ENCODE peak calls at places on chromosomes 3 and 15, in nine cellular contexts. K is endothelial cell of umbilical vein; M is CD4-positive, alpha-beta T cell; E is breast epithelium; U is fibroblast of lung; C is upper lobe of right lung; B is hepatocyte; O is Peyer's patch; D is GM23248. Q is an unnamed sample.

GRCh38 chr3:12797124-12797891 is 828 bp downstream of the CAND2 start:
- DNase-seq in K (no peak), M (no peak), E (no peak), U (no peak), C (no peak), B (no peak), O (no peak), D (no peak), Q (no peak)

GRCh38 chr15:85752591-85752990 is 42.1 kb downstream of the KLHL25 start:
- DNase-seq in K (no peak), M (no peak), E (peak), U (no peak), C (peak), B (no peak), O (no peak), D (no peak), Q (peak)

GRCh38 chr3:165185707-165186327 is 10.4 kb downstream of the SLITRK3 start:
- DNase-seq in K (peak), M (no peak), E (no peak), U (peak), C (no peak), B (peak), O (peak), D (peak), Q (peak)

GRCh38 chr15:36612063-36612788 is 32.8 kb downstream of the CDIN1 start:
- DNase-seq in K (peak), M (no peak), E (no peak), U (peak), C (no peak), B (peak), O (no peak), D (peak), Q (no peak)

GRCh38 chr3:120448707-120449650 is 1.8 kb downstream of the FSTL1 start:
- DNase-seq in K (peak), M (no peak), E (no peak), U (peak), C (no peak), B (peak), O (no peak), D (peak), Q (no peak)

GRCh38 chr3:129230311-129231019 is 18.9 kb upstream of the COPG1 start:
- DNase-seq in K (peak), M (no peak), E (no peak), U (peak), C (no peak), B (no peak), O (no peak), D (peak), Q (no peak)

GRCh38 chr3:45064512-45065372 is 38.6 kb downstream of the CLEC3B start:
- DNase-seq in K (peak), M (no peak), E (no peak), U (peak), C (no peak), B (no peak), O (no peak), D (peak), Q (no peak)

GRCh38 chr3:174253940-174254339 is 605.2 kb upstream of the NAALADL2 start:
- DNase-seq in K (no peak), M (no peak), E (no peak), U (no peak), C (no peak), B (no peak), O (no peak), D (no peak), Q (no peak)

GRCh38 chr3:10688126-10688525 is 127.9 kb upstream of the SLC6A11 start:
- DNase-seq in K (no peak), M (no peak), E (no peak), U (no peak), C (no peak), B (no peak), O (no peak), D (no peak), Q (no peak)

GRCh38 chr15:89400997-89401590 is 66.5 kb upstream of the POLG start:
- DNase-seq in K (no peak), M (no peak), E (no peak), U (no peak), C (no peak), B (no peak), O (no peak), D (no peak), Q (no peak)

GRCh38 chr3:124483915-124484470 is 246.3 kb upstream of the UMPS start:
- DNase-seq in K (no peak), M (no peak), E (no peak), U (no peak), C (no peak), B (no peak), O (no peak), D (peak), Q (no peak)

GRCh38 chr3:158920375-158920774 is 118.5 kb downstream of the MFSD1 start:
- DNase-seq in K (no peak), M (no peak), E (no peak), U (peak), C (no peak), B (no peak), O (no peak), D (peak), Q (no peak)

GRCh38 chr15:92495468-92495867 is 101.8 kb downstream of the ST8SIA2 start:
- DNase-seq in K (no peak), M (no peak), E (no peak), U (peak), C (no peak), B (no peak), O (no peak), D (peak), Q (no peak)

GRCh38 chr15:66763186-66764066 is 61.4 kb downstream of the SMAD6 start:
- DNase-seq in K (peak), M (no peak), E (peak), U (peak), C (peak), B (peak), O (peak), D (peak), Q (peak)

GRCh38 chr15:66764067-66764428 is 62.0 kb downstream of the SMAD6 start:
- DNase-seq in K (no peak), M (no peak), E (no peak), U (no peak), C (no peak), B (no peak), O (no peak), D (no peak), Q (no peak)

GRCh38 chr15:66767370-66767769 is 65.3 kb downstream of the SMAD6 start:
- DNase-seq in K (no peak), M (no peak), E (no peak), U (no peak), C (peak), B (no peak), O (peak), D (no peak), Q (no peak)

GRCh38 chr15:66766282-66767228 is 64.5 kb downstream of the SMAD6 start:
- DNase-seq in K (no peak), M (no peak), E (no peak), U (peak), C (peak), B (peak), O (peak), D (peak), Q (no peak)

GRCh38 chr15:66765478-66766281 is 63.6 kb downstream of the SMAD6 start:
- DNase-seq in K (peak), M (no peak), E (peak), U (peak), C (peak), B (peak), O (peak), D (peak), Q (peak)
- H3K27ac ChIP-seq in K (peak), M (no peak), E (peak), U (no peak), C (peak), B (peak), O (peak), D (peak), Q (no peak)

GRCh38 chr3:128173849-128174248 is 20.6 kb downstream of the EEFSEC start:
- DNase-seq in K (no peak), M (no peak), E (no peak), U (no peak), C (no peak), B (no peak), O (no peak), D (no peak), Q (no peak)
- H3K27ac ChIP-seq in K (no peak), M (no peak), E (no peak), U (no peak), C (no peak), B (peak), O (no peak), D (no peak), Q (no peak)

GRCh38 chr3:13823186-13823585 is 56.7 kb downstream of the WNT7A start:
- DNase-seq in K (no peak), M (no peak), E (no peak), U (no peak), C (no peak), B (no peak), O (no peak), D (no peak), Q (no peak)

GRCh38 chr3:13824521-13825316 is 55.2 kb downstream of the WNT7A start:
- DNase-seq in K (no peak), M (no peak), E (no peak), U (no peak), C (no peak), B (no peak), O (no peak), D (no peak), Q (no peak)

GRCh38 chr3:13821156-13821555 is 58.7 kb downstream of the WNT7A start:
- DNase-seq in K (no peak), M (no peak), E (no peak), U (no peak), C (no peak), B (no peak), O (no peak), D (no peak), Q (no peak)

GRCh38 chr3:13823692-13824091 is 56.2 kb downstream of the WNT7A start:
- DNase-seq in K (no peak), M (no peak), E (no peak), U (no peak), C (peak), B (no peak), O (no peak), D (no peak), Q (no peak)

DNA sequence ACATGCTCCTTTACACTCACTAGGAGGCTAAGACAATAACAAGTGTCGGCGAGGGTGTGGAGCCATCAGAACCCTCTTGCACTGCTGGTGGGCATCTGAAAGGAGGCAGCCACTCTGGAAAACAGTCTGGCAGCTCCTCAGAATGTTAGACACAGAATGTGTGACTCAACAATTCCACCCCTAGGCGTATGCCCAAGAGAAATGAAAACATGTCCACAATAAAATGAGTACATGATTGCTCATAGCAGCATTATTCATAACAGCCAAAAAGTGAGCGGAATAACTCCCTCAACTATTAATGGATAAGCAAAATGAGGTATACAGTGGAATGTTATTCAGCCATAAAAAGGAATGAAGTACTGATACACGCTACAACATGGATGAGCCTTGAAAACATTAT is 57.8 kb downstream of the WNT7A start:
- DNase-seq in K (no peak), M (no peak), E (no peak), U (peak), C (peak), B (no peak), O (no peak), D (peak), Q (no peak)
- H3K27ac ChIP-seq in K (no peak), M (no peak), E (no peak), U (no peak), C (no peak), B (no peak), O (no peak), D (no peak), Q (no peak)

GRCh38 chr3:186788482-186789370 is 5.3 kb downstream of the EIF4A2 start:
- DNase-seq in K (no peak), M (no peak), E (no peak), U (no peak), C (no peak), B (no peak), O (no peak), D (peak), Q (no peak)

GRCh38 chr3:186787642-186788481 is 4.5 kb downstream of the EIF4A2 start:
- DNase-seq in K (no peak), M (no peak), E (no peak), U (no peak), C (no peak), B (no peak), O (no peak), D (peak), Q (no peak)

GRCh38 chr3:186784820-186785516 is 1.6 kb downstream of the EIF4A2 start:
- DNase-seq in K (no peak), M (no peak), E (no peak), U (no peak), C (no peak), B (no peak), O (no peak), D (peak), Q (no peak)

GRCh38 chr3:186785517-186786018 is 2.2 kb downstream of the EIF4A2 start:
- DNase-seq in K (no peak), M (no peak), E (no peak), U (no peak), C (no peak), B (no peak), O (no peak), D (peak), Q (no peak)

GRCh38 chr3:186786810-186787375 is 3.5 kb downstream of the EIF4A2 start:
- DNase-seq in K (no peak), M (no peak), E (no peak), U (no peak), C (no peak), B (no peak), O (no peak), D (peak), Q (no peak)
- H3K27ac ChIP-seq in K (no peak), M (no peak), E (peak), U (no peak), C (no peak), B (peak), O (no peak), D (peak), Q (no peak)

GRCh38 chr15:52093539-52094502 is 18.8 kb downstream of the BCL2L10 start:
- DNase-seq in K (peak), M (no peak), E (peak), U (peak), C (no peak), B (no peak), O (no peak), D (peak), Q (no peak)
- H3K27ac ChIP-seq in K (peak), M (no peak), E (peak), U (peak), C (no peak), B (peak), O (no peak), D (peak), Q (peak)

GRCh38 chr3:156029208-156029607 is 91.2 kb upstream of the KCNAB1 start:
- DNase-seq in K (no peak), M (no peak), E (no peak), U (no peak), C (no peak), B (no peak), O (no peak), D (no peak), Q (no peak)
- H3K27ac ChIP-seq in K (no peak), M (no peak), E (no peak), U (no peak), C (no peak), B (no peak), O (no peak), D (no peak), Q (no peak)

DNA sequence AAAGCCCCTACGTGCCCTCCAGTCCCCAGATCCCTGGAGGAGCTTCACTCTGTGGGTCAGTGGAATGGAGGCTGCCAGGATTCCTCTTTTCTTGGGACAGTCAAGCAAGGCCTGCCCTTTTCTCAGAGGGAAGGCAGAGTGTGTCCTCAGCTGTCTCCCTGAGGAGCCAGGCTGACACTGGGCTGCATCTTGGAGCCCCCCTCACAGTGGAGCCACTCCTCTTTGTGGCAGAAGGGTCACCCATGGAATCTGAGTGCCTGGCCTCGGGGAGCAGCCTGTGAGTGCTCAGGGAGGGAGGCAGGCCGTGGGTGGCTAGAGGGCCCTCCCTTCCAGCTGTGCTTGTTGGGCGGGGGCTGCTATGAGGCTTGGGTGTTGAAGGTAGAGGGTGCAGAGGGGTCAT is 41.2 kb downstream of the BOC start:
- DNase-seq in K (no peak), M (no peak), E (no peak), U (no peak), C (no peak), B (no peak), O (no peak), D (no peak), Q (no peak)
- H3K27ac ChIP-seq in K (no peak), M (no peak), E (peak), U (no peak), C (no peak), B (no peak), O (no peak), D (no peak), Q (no peak)

GRCh38 chr15:79154491-79155182 is 64.1 kb upstream of the RASGRF1 start:
- DNase-seq in K (no peak), M (no peak), E (no peak), U (no peak), C (no peak), B (no peak), O (no peak), D (peak), Q (no peak)
- H3K27ac ChIP-seq in K (no peak), M (no peak), E (no peak), U (no peak), C (no peak), B (no peak), O (no peak), D (no peak), Q (no peak)

GRCh38 chr15:81280086-81280485 is 43.9 kb downstream of the STARD5 start:
- DNase-seq in K (no peak), M (no peak), E (no peak), U (no peak), C (no peak), B (no peak), O (no peak), D (no peak), Q (no peak)
- H3K27ac ChIP-seq in K (no peak), M (no peak), E (no peak), U (no peak), C (no peak), B (no peak), O (no peak), D (no peak), Q (no peak)

Q was measured in right lobe of liver.